ENCODE peak calls at places on chromosomes 5 and 9, in six cellular contexts. R, E, Z, T, G and Y are unnamed samples.

GRCh38 chr5:60507687-60508086 is 192.3 kb downstream of the DEPDC1B start:
- DNase-seq in R (no peak), E (no peak), Z (no peak), T (no peak), G (no peak), Y (no peak)

GRCh38 chr5:71828641-71829040 is 109.6 kb downstream of the CARTPT start:
- DNase-seq in R (no peak), E (no peak), Z (no peak), T (no peak), G (no peak), Y (no peak)

GRCh38 chr9:135137398-135137832 is 49.9 kb downstream of the OLFM1 start:
- DNase-seq in R (no peak), E (no peak), Z (peak), T (no peak), G (no peak), Y (no peak)

GRCh38 chr9:92657296-92658094 is 12.4 kb downstream of the IPPK start:
- DNase-seq in R (no peak), E (no peak), Z (no peak), T (no peak), G (no peak), Y (no peak)

GRCh38 chr9:124794902-124795491 is 18.1 kb downstream of the OLFML2A start:
- DNase-seq in R (peak), E (no peak), Z (no peak), T (no peak), G (no peak), Y (no peak)

GRCh38 chr9:135960328-135961276 is 571 bp downstream of the UBAC1 start:
- DNase-seq in R (no peak), E (no peak), Z (no peak), T (no peak), G (no peak), Y (no peak)

GRCh38 chr9:126146254-126147145 is 180.1 kb upstream of the MVB12B start:
- DNase-seq in R (peak), E (no peak), Z (peak), T (peak), G (no peak), Y (peak)

GRCh38 chr5:78653969-78654368 is 5.4 kb upstream of the LHFPL2 start:
- DNase-seq in R (no peak), E (no peak), Z (no peak), T (no peak), G (no peak), Y (no peak)

GRCh38 chr9:76859860-76860259 is 46.1 kb downstream of the PRUNE2 start:
- DNase-seq in R (no peak), E (no peak), Z (no peak), T (no peak), G (no peak), Y (no peak)

GRCh38 chr5:1201327-1202025 is at the start of gene SLC6A19:
- DNase-seq in R (peak), E (no peak), Z (no peak), T (no peak), G (no peak), Y (no peak)

GRCh38 chr5:36631161-36631560 is 24.8 kb downstream of the SLC1A3 start:
- DNase-seq in R (no peak), E (no peak), Z (no peak), T (no peak), G (no peak), Y (no peak)

GRCh38 chr5:136082390-136083193 is 50.1 kb upstream of the SMAD5 start:
- DNase-seq in R (no peak), E (no peak), Z (peak), T (no peak), G (no peak), Y (peak)

GRCh38 chr9:133873006-133873780 is 118.9 kb downstream of the VAV2 start:
- DNase-seq in R (no peak), E (no peak), Z (no peak), T (no peak), G (no peak), Y (no peak)

GRCh38 chr5:101062902-101063301 is 159.8 kb upstream of the ST8SIA4 start:
- DNase-seq in R (no peak), E (no peak), Z (no peak), T (no peak), G (no peak), Y (no peak)

GRCh38 chr9:134217431-134218210 is 53.3 kb upstream of the RNU6ATAC start:
- DNase-seq in R (peak), E (no peak), Z (no peak), T (no peak), G (no peak), Y (no peak)

GRCh38 chr5:115816226-115817042 is at the start of gene CDO1:
- DNase-seq in R (no peak), E (peak), Z (no peak), T (no peak), G (no peak), Y (no peak)

GRCh38 chr5:151598984-151599383 is 7.9 kb upstream of the FAT2 start:
- DNase-seq in R (no peak), E (no peak), Z (no peak), T (no peak), G (no peak), Y (no peak)

GRCh38 chr9:91676042-91676441 is 252.4 kb upstream of the NFIL3 start:
- DNase-seq in R (no peak), E (no peak), Z (no peak), T (no peak), G (no peak), Y (no peak)

GRCh38 chr9:21871256-21871975 is 69.0 kb downstream of the MTAP start:
- DNase-seq in R (no peak), E (no peak), Z (no peak), T (no peak), G (no peak), Y (no peak)

GRCh38 chr5:137393196-137393993 is 105.7 kb downstream of the SPOCK1 start:
- DNase-seq in R (no peak), E (no peak), Z (no peak), T (no peak), G (no peak), Y (no peak)

GRCh38 chr5:156927545-156927944 is 35.5 kb downstream of the TIMD4 start:
- DNase-seq in R (no peak), E (no peak), Z (no peak), T (no peak), G (no peak), Y (no peak)

GRCh38 chr5:179617930-179618329 is 5.5 kb downstream of the HNRNPH1 start:
- DNase-seq in R (no peak), E (no peak), Z (no peak), T (no peak), G (no peak), Y (no peak)

GRCh38 chr9:36738318-36738975 is 165.8 kb downstream of the MELK start:
- DNase-seq in R (no peak), E (no peak), Z (no peak), T (no peak), G (no peak), Y (no peak)

GRCh38 chr5:92749943-92750342 is 831.1 kb downstream of the NR2F1-AS1 start:
- DNase-seq in R (no peak), E (no peak), Z (peak), T (no peak), G (no peak), Y (no peak)

GRCh38 chr5:146440870-146441495 is 6.2 kb upstream of the TCERG1 start:
- DNase-seq in R (no peak), E (no peak), Z (no peak), T (no peak), G (no peak), Y (no peak)

GRCh38 chr5:130052752-130053151 is 148.5 kb downstream of the CHSY3 start:
- DNase-seq in R (no peak), E (no peak), Z (no peak), T (no peak), G (no peak), Y (no peak)

GRCh38 chr5:67092447-67093023 is 104.1 kb downstream of the CD180 start:
- DNase-seq in R (no peak), E (no peak), Z (no peak), T (no peak), G (no peak), Y (no peak)

GRCh38 chr5:75952963-75953362 is 130.2 kb upstream of the SV2C start:
- DNase-seq in R (no peak), E (no peak), Z (no peak), T (no peak), G (no peak), Y (no peak)

GRCh38 chr9:2227468-2227867 is 212.3 kb downstream of the SMARCA2 start:
- DNase-seq in R (no peak), E (no peak), Z (no peak), T (no peak), G (no peak), Y (no peak)

GRCh38 chr9:33852216-33852826 is 35.4 kb downstream of the UBE2R2 start:
- DNase-seq in R (peak), E (no peak), Z (peak), T (no peak), G (no peak), Y (no peak)

GRCh38 chr9:121282309-121283071 is 14.5 kb downstream of the GSN start:
- DNase-seq in R (no peak), E (no peak), Z (no peak), T (no peak), G (no peak), Y (no peak)

GRCh38 chr5:155092318-155092717 is 78.8 kb downstream of the KIF4B start:
- DNase-seq in R (no peak), E (no peak), Z (no peak), T (no peak), G (no peak), Y (no peak)

GRCh38 chr5:158953929-158954534 is 145.7 kb downstream of the EBF1 start:
- DNase-seq in R (no peak), E (no peak), Z (no peak), T (no peak), G (no peak), Y (no peak)

GRCh38 chr5:78362220-78362619 is 1.8 kb downstream of the SCAMP1 start:
- DNase-seq in R (no peak), E (no peak), Z (no peak), T (no peak), G (no peak), Y (no peak)